ENCODE peak calls at places on chromosomes 5 and 9, in four cellular contexts. F is CD8-positive, alpha-beta T cell; I is astrocyte of the cerebellum; E is MM.1S. Y is an unnamed sample.

GRCh38 chr9:26656003-26656940 is 236.3 kb downstream of the CAAP1 start:
- DNase-seq in E (no peak), I (no peak), F (no peak), Y (no peak)

GRCh38 chr9:122016789-122017188 is 76.3 kb downstream of the TTLL11 start:
- DNase-seq in F (no peak), E (no peak), I (no peak), Y (no peak)

GRCh38 chr9:137174722-137175293 is 3.0 kb upstream of the TMEM210 start:
- DNase-seq in F (no peak), E (no peak), I (no peak), Y (no peak)

GRCh38 chr5:149358294-149358651 is 427 bp downstream of the PCYOX1L start:
- DNase-seq in F (no peak), E (peak), I (no peak), Y (no peak)

GRCh38 chr9:115923903-115924668 is 229.5 kb upstream of the PAPPA start:
- DNase-seq in E (no peak), I (peak), F (no peak), Y (peak)

GRCh38 chr5:172283020-172283861 is at the start of gene UBTD2:
- DNase-seq in I (peak), E (peak), F (peak), Y (no peak)

GRCh38 chr9:114850871-114851270 is 45.0 kb upstream of the TNFSF15 start:
- DNase-seq in E (no peak), F (no peak), I (no peak), Y (no peak)

GRCh38 chr9:94912700-94913249 is 186.3 kb downstream of the AOPEP start:
- DNase-seq in I (peak), E (no peak), F (no peak), Y (peak)

GRCh38 chr9:38286357-38286756 is 106.1 kb upstream of the ALDH1B1 start:
- DNase-seq in I (no peak), E (no peak), F (no peak), Y (no peak)

GRCh38 chr5:76733049-76733417 is 17.1 kb downstream of the F2R start:
- DNase-seq in I (no peak), E (no peak), F (no peak), Y (no peak)

GRCh38 chr5:147290261-147290660 is 55.4 kb downstream of the STK32A start:
- DNase-seq in F (no peak), I (no peak), E (no peak), Y (no peak)

GRCh38 chr5:861442-862366 is 10.9 kb upstream of the ZDHHC11 start:
- DNase-seq in F (no peak), E (no peak), I (no peak), Y (no peak)

GRCh38 chr5:41932770-41933169 is 7.7 kb downstream of the FBXO4 start:
- DNase-seq in F (no peak), E (no peak), I (no peak), Y (no peak)

GRCh38 chr9:107067715-107068416 is 204.9 kb downstream of the ZNF462 start:
- DNase-seq in F (no peak), I (no peak), E (no peak), Y (no peak)

GRCh38 chr9:127458921-127459320 is 7.6 kb downstream of the LRSAM1 start:
- DNase-seq in F (no peak), I (no peak), E (no peak), Y (no peak)

GRCh38 chr9:112447283-112447761 is 39.3 kb upstream of the KIAA1958 start:
- DNase-seq in E (peak), I (no peak), F (no peak), Y (peak)

GRCh38 chr9:108225371-108225905 is 630.3 kb downstream of the ACTL7B start:
- DNase-seq in E (no peak), I (no peak), F (no peak), Y (no peak)

GRCh38 chr5:180918380-180918779 is 19.4 kb downstream of the BTNL8 start:
- DNase-seq in I (no peak), E (no peak), F (no peak), Y (no peak)

GRCh38 chr5:61159841-61160240 is 2.4 kb downstream of the SMIM15 start:
- DNase-seq in I (no peak), F (no peak), E (no peak), Y (no peak)

GRCh38 chr5:18299166-18299565 is 664.9 kb downstream of the TAF11L14 start:
- DNase-seq in E (no peak), I (no peak), F (no peak), Y (no peak)

GRCh38 chr5:78508231-78508765 is 140.3 kb downstream of the LHFPL2 start:
- DNase-seq in F (no peak), E (no peak), I (no peak), Y (no peak)

GRCh38 chr9:136996361-136997281 is at the start of gene CLIC3:
- DNase-seq in F (peak), E (no peak), I (no peak), Y (no peak)

GRCh38 chr9:135724186-135724797 is 22.3 kb downstream of the KCNT1 start:
- DNase-seq in I (no peak), F (no peak), E (no peak), Y (no peak)

GRCh38 chr9:16828335-16829281 is 41.9 kb downstream of the BNC2 start:
- DNase-seq in F (no peak), E (no peak), I (no peak), Y (no peak)

GRCh38 chr5:69231281-69231680 is 3.4 kb upstream of the CDK7 start:
- DNase-seq in F (no peak), I (no peak), E (no peak), Y (no peak)

GRCh38 chr5:61020415-61020814 is 75.4 kb downstream of the NDUFAF2 start:
- DNase-seq in F (no peak), E (no peak), I (no peak), Y (peak)

GRCh38 chr5:137342764-137343163 is 156.4 kb downstream of the SPOCK1 start:
- DNase-seq in E (no peak), F (no peak), I (peak), Y (no peak)

GRCh38 chr5:151218177-151218576 is 5.7 kb downstream of the CCDC69 start:
- DNase-seq in E (no peak), I (no peak), F (no peak), Y (no peak)

GRCh38 chr9:114477642-114478041 is 27.6 kb downstream of the WHRN start:
- DNase-seq in F (no peak), E (no peak), I (no peak), Y (no peak)

GRCh38 chr5:78060421-78060820 is 234.1 kb downstream of the AP3B1 start:
- DNase-seq in F (no peak), E (no peak), I (no peak), Y (peak)

GRCh38 chr5:3835817-3836216 is 240.2 kb downstream of the IRX1 start:
- DNase-seq in E (no peak), I (no peak), F (no peak), Y (no peak)

GRCh38 chr5:32779754-32780415 is 68.8 kb downstream of the NPR3 start:
- DNase-seq in F (no peak), I (no peak), E (no peak), Y (no peak)
- H3K4me3 ChIP-seq in F (no peak), I (no peak), E (no peak), Y (no peak)

GRCh38 chr9:101536351-101536750 is 2.7 kb downstream of the RNF20 start:
- DNase-seq in I (no peak), F (no peak), E (no peak), Y (no peak)
- H3K4me3 ChIP-seq in I (no peak), F (no peak), E (no peak), Y (no peak)

GRCh38 chr5:141121563-141121962 is at the start of gene PCDHB4:
- DNase-seq in I (no peak), E (no peak), F (no peak), Y (no peak)
- H3K4me3 ChIP-seq in I (no peak), E (no peak), F (no peak), Y (no peak)

GRCh38 chr5:154713615-154714125 is 41.5 kb upstream of the LARP1 start:
- DNase-seq in F (no peak), I (no peak), E (no peak), Y (no peak)
- H3K4me3 ChIP-seq in F (no peak), I (no peak), E (no peak), Y (no peak)

DNA sequence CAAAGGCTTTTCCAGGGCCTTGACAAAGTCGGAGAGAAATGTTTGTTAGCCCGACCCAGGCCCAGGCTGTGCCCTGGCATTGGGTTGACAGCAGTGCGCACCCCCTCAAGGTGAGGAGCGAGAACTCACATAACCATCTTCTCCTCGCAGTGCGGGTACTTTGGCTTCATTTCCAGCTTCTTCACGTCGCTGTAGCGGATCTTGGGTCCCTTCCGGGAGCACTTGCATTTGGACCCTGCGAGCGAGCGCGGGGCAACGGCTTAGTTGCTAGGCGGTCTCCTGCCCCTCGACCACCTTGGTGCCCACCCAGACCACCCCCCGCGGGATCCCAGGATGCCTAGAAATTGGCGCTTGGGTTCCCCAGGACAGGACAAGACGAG is 496 bp downstream of the CXCL14 start:
- DNase-seq in E (no peak), F (no peak), I (no peak), Y (no peak)
- H3K4me3 ChIP-seq in E (no peak), F (no peak), I (peak), Y (peak)

DNA sequence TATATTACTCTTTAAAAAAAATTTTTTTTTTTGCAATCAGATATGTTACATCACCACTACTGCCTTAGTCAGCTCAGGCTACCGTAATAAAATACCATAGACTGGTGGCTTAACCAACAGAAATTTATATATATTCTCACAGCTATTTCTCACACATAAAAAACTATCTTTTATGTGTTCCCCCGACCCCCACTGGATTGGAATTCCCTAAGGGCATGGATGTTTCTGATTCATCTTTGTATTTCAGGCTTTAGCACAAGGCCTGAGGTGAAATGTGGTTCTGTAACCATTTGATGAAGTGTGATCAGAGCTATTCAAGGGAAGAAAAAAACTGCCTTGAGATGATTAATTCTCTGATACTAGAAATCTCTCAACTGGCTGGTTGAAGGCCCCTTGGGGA is 2.7 kb downstream of the CD14 start:
- DNase-seq in E (no peak), F (no peak), I (no peak), Y (no peak)
- H3K4me3 ChIP-seq in E (no peak), F (no peak), I (no peak), Y (no peak)

DNA sequence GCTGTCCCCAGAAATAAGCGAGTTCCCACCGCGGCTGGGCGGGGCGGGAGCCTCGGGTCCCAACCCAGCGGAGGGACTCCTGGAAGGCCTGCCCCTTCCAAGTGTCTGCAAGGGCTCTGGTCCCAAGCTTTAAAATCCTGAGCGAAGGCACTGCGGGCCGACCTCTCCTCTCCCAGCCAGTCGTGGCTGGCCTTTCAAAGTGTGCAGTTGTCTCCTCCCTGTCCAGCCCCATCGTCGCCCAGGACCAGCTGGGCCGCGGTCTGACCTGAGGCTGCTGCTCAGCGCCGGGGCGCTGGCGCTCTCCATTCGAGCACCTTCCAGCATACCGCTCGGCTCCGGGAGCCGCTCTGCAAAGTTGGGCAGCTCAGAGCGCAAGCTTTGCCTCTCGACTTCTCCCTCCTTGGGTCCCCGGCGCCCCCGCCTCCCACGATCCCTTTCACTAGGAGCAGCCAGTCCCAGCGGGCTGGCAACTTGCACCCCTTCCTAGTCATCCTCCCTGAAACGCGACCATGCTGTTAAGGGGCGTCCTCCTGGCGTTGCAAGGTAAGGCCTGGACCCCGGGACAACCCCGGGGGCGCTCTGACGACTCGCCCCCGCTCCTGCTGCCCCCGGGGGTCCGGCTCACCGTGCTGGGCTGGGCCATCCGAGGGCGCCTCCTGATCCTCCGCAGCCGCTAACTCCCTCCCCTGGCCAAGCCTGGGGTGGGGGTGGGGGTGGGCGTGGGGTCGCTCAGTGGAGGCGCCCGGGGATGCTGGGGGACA is at the start of gene MAMDC2:
- DNase-seq in I (no peak), F (no peak), E (peak), Y (no peak)
- H3K4me3 ChIP-seq in I (peak), F (no peak), E (peak), Y (peak)

Y was measured in skeletal muscle cell.